ENCODE peak calls at places on chromosomes 2 and 18, in nine cellular contexts. S, Y, Z, W, A, R, F, C and H are unnamed samples.

GRCh38 chr2:167689444-167689843 is 558.0 kb downstream of the STK39 start:
- DNase-seq in F (no peak), C (peak; percentile 1), Y (no peak), Z (no peak), S (no peak), R (no peak), A (peak; percentile 36), W (no peak), H (no peak)

GRCh38 chr2:99682280-99683060 is 192.7 kb upstream of the REV1 start:
- DNase-seq in Z (no peak), Y (no peak), F (no peak), A (no peak), W (peak; percentile 18), R (no peak), S (peak; percentile 61), C (no peak), H (no peak)

GRCh38 chr2:127762846-127763245 is 48.1 kb downstream of the WDR33 start:
- DNase-seq in R (no peak), Z (no peak), S (no peak), Y (no peak), A (no peak), C (no peak), W (no peak), F (no peak), H (no peak)

GRCh38 chr2:195535911-195536522 is 121.0 kb upstream of the SLC39A10 start:
- DNase-seq in A (no peak), W (no peak), C (peak; percentile 94), Z (peak; percentile 58), F (no peak), R (peak; percentile 54), Y (peak; percentile 33), S (no peak), H (peak; percentile 51)

GRCh38 chr18:6884944-6885343 is 155.4 kb downstream of the ARHGAP28 start:
- DNase-seq in R (no peak), Z (no peak), C (no peak), A (no peak), Y (no peak), W (no peak), F (no peak), S (peak; percentile 80), H (no peak)

GRCh38 chr18:79366177-79367094 is 29.3 kb upstream of the NFATC1 start:
- DNase-seq in S (peak; percentile 79), C (no peak), F (no peak), Y (no peak), A (no peak), Z (no peak), R (no peak), W (no peak), H (no peak)

GRCh38 chr2:231382116-231382515 is 13.4 kb upstream of the B3GNT7 start:
- DNase-seq in S (no peak), Z (no peak), W (no peak), C (no peak), Y (no peak), R (no peak), F (no peak), A (no peak), H (no peak)

GRCh38 chr18:59919026-59919425 is 19.2 kb downstream of the PMAIP1 start:
- DNase-seq in S (no peak), R (no peak), A (no peak), Z (no peak), F (no peak), Y (no peak), W (no peak), C (no peak), H (no peak)

GRCh38 chr2:70981421-70981820 is 3.0 kb downstream of the ANKRD53 start:
- DNase-seq in Y (no peak), Z (no peak), S (no peak), R (no peak), W (no peak), F (no peak), C (no peak), A (no peak), H (no peak)